ENCODE peak calls at places on chromosomes 6 and 20, in seven cellular contexts. P is AG09319, X is IMR-90, S is fibroblast of pulmonary artery, U is progenitor cell of endocrine pancreas, G is BJ, D is type B pancreatic cell. C is an unnamed sample.

GRCh38 chr20:54091120-54091480 is 20.7 kb upstream of the BCAS1 start:
- DNase-seq in P (no peak), X (no peak), S (no peak), U (no peak), G (no peak), D (no peak), C (no peak)

GRCh38 chr20:46264391-46265266 is 43.7 kb downstream of the CDH22 start:
- DNase-seq in P (no peak), X (no peak), S (no peak), U (no peak), G (no peak), D (no peak), C (no peak)

GRCh38 chr6:73710470-73710869 is 14.5 kb downstream of the CD109 start:
- DNase-seq in P (no peak), X (peak), S (peak), U (no peak), G (no peak), D (no peak), C (peak)

GRCh38 chr6:154909821-154910220 is 85.3 kb upstream of the TIAM2 start:
- DNase-seq in P (peak), X (peak), S (peak), U (no peak), G (no peak), D (no peak), C (no peak)

GRCh38 chr6:143634486-143634885 is 43.3 kb upstream of the PHACTR2 start:
- DNase-seq in P (no peak), X (peak), S (no peak), U (no peak), G (no peak), D (no peak), C (no peak)

GRCh38 chr6:5132741-5133140 is 47.6 kb downstream of the PPP1R3G start:
- DNase-seq in P (peak), X (peak), S (peak), U (no peak), G (peak), D (no peak), C (no peak)

GRCh38 chr6:31585531-31585930 is 546 bp upstream of the LST1 start:
- DNase-seq in P (no peak), X (no peak), S (no peak), U (no peak), G (no peak), D (no peak), C (no peak)

GRCh38 chr6:122779672-122780066 is at the start of gene FABP7:
- DNase-seq in P (no peak), X (no peak), S (no peak), U (no peak), G (no peak), D (no peak), C (no peak)

GRCh38 chr20:34689486-34689885 is 12.6 kb upstream of the PIGU start:
- DNase-seq in P (no peak), X (no peak), S (peak), U (no peak), G (no peak), D (no peak), C (no peak)

GRCh38 chr6:113636357-113636824 is 220.8 kb upstream of the MARCKS start:
- DNase-seq in P (no peak), X (peak), S (no peak), U (no peak), G (no peak), D (no peak), C (no peak)

GRCh38 chr6:66421570-66421969 is 714.5 kb upstream of the EYS start:
- DNase-seq in P (no peak), X (no peak), S (peak), U (no peak), G (no peak), D (no peak), C (no peak)

GRCh38 chr6:71852951-71853350 is 33.4 kb upstream of the RIMS1 start:
- DNase-seq in P (no peak), X (no peak), S (no peak), U (no peak), G (no peak), D (no peak), C (no peak)

GRCh38 chr6:123715243-123715863 is 78.6 kb upstream of the TRDN start:
- DNase-seq in P (peak), X (no peak), S (peak), U (no peak), G (no peak), D (no peak), C (no peak)

GRCh38 chr6:119610265-119610664 is 260.7 kb upstream of the MAN1A1 start:
- DNase-seq in P (no peak), X (no peak), S (no peak), U (no peak), G (no peak), D (no peak), C (no peak)

GRCh38 chr6:119310486-119311036 is 39.0 kb downstream of the MAN1A1 start:
- DNase-seq in P (no peak), X (peak), S (peak), U (no peak), G (no peak), D (no peak), C (no peak)

GRCh38 chr20:64101731-64102621 is 5.4 kb downstream of the NPBWR2 start:
- DNase-seq in P (no peak), X (no peak), S (no peak), U (peak), G (no peak), D (no peak), C (peak)

GRCh38 chr6:120355822-120356221 is 978.5 kb downstream of the TBC1D32 start:
- DNase-seq in P (peak), X (no peak), S (peak), U (no peak), G (no peak), D (no peak), C (no peak)

GRCh38 chr20:45970646-45971424 is 1.2 kb downstream of the ZNF335 start:
- DNase-seq in P (no peak), X (peak), S (peak), U (no peak), G (no peak), D (no peak), C (peak)

DNA sequence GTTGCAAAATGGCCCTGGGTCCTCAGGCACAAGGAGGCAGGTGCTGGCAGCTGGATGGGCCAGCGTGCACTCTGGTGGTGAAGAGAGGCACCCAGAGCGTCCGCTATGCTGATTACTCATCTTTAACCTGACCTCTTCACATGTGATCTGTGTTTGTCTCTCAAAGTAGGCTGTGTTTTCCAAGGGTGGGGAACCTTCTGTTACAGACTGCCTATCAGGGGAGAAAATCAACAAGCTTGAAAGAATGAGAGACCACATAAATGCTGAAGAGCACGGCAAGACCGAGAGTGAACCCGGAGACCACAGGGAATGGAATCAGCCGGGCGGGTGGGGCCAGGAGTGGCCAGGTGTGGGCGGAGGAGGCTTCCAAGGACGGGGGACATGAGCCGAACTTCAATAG is 16.2 kb downstream of the BNIP5 start:
- DNase-seq in P (no peak), X (no peak), S (no peak), U (no peak), G (no peak), D (no peak), C (no peak)
- TF ChIP-seq CTCF in P (no peak), X (no peak), S (no peak), U (no peak), G (no peak), D (no peak), C (no peak)

GRCh38 chr6:69784595-69785377 is 12.0 kb downstream of the LMBRD1 start:
- DNase-seq in P (no peak), X (no peak), S (no peak), U (no peak), G (no peak), D (no peak), C (no peak)
- TF ChIP-seq CTCF in P (no peak), X (no peak), S (no peak), U (no peak), G (no peak), D (no peak), C (no peak)

DNA sequence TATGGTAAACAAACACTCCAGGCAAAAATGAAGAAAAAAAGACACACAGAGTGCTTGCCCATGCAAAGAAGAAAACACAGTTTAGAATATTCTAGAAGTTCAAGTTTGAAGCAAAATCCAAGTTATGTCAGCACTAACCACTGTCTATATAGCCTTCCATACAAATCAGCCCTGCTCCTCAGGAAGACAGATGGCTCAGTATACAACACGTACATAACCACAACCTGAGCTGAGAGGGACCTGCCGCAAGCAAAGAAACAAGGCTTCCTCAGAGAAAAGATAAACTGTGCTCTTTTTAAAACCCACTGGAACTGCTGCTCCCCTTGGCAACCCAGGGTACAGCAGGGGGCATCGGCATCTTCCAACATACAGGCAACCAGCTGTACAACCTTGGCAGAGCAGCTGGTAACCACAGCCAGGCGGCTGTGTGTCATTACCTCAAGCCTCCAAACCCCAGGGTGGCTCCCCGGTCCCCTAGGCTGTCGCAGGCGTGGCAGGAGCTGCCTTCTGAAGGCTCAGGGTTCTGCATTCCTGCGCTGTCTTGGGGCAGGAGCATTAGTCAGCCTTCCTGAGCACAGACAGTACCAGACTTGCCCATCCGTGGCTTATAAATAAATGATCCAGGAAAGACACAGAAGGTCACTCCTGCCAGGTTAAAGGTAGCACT is 249.5 kb downstream of the ADGRG6 start:
- DNase-seq in P (no peak), X (no peak), S (no peak), U (no peak), G (no peak), D (no peak), C (peak)
- TF ChIP-seq CTCF in P (peak), X (no peak), S (no peak), U (no peak), G (peak), D (no peak), C (peak)

GRCh38 chr6:118263929-118264486 is 284.1 kb upstream of the PLN start:
- DNase-seq in P (no peak), X (peak), S (peak), U (peak), G (no peak), D (no peak), C (no peak)
- TF ChIP-seq CTCF in P (no peak), X (peak), S (peak), U (peak), G (no peak), D (peak), C (peak)

DNA sequence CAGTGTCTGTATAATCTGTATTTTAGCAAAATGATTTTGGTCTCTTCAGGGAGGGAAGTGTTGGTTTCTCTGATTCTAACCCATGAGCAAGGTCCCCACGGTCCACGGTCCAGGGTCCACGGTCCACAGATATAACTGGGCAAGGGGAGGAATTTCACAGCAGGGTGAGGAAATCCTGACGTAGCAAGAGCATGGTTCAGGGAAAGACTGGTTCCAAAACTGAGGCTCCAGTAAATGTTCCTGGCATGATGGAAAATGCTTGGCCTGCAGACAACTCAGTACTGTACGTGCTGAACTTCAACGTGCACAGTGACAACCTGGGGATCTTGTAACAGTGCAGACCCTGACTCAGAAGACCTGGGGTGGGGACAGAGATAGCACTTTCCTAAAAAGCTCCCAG is 759.6 kb downstream of the PTPRT start:
- DNase-seq in P (no peak), X (no peak), S (no peak), U (no peak), G (no peak), D (no peak), C (no peak)
- TF ChIP-seq CTCF in P (no peak), X (no peak), S (no peak), U (no peak), G (no peak), D (no peak), C (no peak)

GRCh38 chr6:43769526-43770416 is at the start of gene VEGFA:
- DNase-seq in P (peak), X (peak), S (peak), U (peak), G (no peak), D (peak), C (peak)
- TF ChIP-seq CTCF in P (peak), X (peak), S (peak), U (peak), G (peak), D (peak), C (peak)

DNA sequence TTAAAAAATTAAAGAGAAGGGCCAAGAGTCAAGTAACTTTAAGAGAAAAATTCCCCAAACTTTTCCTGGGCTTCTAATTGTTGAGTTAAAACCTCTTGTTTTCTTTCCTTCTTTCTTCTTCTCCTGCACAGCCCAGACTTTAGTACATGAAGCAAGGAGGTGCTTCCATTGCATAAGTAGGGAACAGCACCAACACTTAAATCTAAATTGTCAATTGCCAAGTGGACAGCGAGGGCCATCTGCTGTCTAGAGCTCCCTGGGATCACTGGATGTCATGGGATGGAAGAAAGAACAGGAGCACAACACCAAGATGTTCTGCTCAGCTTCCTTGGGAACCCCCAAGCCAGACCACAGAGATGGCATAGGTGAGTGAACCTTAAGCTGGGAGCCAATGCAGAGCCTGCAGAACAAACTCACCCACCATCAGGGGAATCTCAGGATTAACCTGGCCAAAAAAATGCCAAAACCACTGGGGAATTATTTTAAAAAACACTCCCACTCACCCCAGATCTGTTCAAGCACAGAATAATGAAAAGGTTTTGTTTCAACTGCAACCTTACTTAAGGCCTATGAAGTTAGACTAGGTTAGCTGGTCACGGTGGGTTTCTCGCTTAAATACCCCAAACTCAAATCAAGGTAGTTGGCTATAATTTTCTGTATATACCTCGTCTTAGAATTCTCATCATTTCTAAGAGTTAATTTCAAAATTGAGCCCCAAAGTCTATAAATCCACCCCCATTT is 67.8 kb downstream of the TNFRSF21 start:
- DNase-seq in P (no peak), X (no peak), S (peak), U (no peak), G (no peak), D (no peak), C (no peak)
- TF ChIP-seq CTCF in P (peak), X (no peak), S (no peak), U (no peak), G (no peak), D (no peak), C (no peak)

GRCh38 chr20:5265339-5265985 is 51.3 kb downstream of the PROKR2 start:
- DNase-seq in P (no peak), X (no peak), S (no peak), U (no peak), G (no peak), D (no peak), C (no peak)
- TF ChIP-seq CTCF in P (no peak), X (no peak), S (no peak), U (no peak), G (no peak), D (no peak), C (no peak)

DNA sequence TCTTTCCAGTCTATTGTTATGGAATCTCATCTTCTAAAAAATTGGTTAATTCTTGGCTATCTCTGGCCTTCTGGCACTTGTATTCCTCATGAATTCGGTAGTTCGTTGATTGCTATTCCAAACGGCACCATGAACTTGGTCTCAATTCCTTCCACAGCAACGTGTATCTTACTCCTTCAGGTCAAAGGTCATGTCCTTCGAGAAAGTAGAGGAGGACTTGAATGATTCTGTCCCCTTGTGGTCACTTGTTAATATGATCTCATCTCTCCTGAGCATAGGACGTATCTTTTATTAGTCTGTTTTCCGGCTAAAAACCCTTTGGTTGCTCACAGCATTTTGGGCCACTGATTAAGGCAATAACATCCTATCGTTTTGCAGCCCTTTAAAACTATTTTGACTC is 9.4 kb downstream of the TLDC2 start:
- DNase-seq in P (no peak), X (no peak), S (no peak), U (no peak), G (no peak), D (no peak), C (no peak)
- TF ChIP-seq CTCF in P (no peak), X (peak), S (no peak), U (peak), G (no peak), D (no peak), C (peak)

C was measured in RWPE2.